ENCODE peak calls at places on chromosomes 11 and 22, in seven cellular contexts. One of them, this sample, is unnamed.

GRCh38 chr22:35308480-35308945 is 8.8 kb downstream of the TOM1 start:
- DNase-seq in osteocyte: no peak
- DNase-seq in GM23338: no peak
- DNase-seq in cardiac fibroblast: no peak
- DNase-seq in dermis blood vessel endothelial cell: no peak
- DNase-seq in stimulated activated CD4-positive, alpha-beta T cell treated with anti-CD3 and anti-CD28 coated beads, Interleukin-1b, Interleukin-23, amount 100 ng/mL, for 1 hour: no peak
- DNase-seq in Calu3: no peak
- DNase-seq in this sample: no peak

GRCh38 chr22:17303840-17304779 is 65.2 kb upstream of the CECR2 start:
- DNase-seq in stimulated activated CD4-positive, alpha-beta T cell treated with anti-CD3 and anti-CD28 coated beads, Interleukin-1b, Interleukin-23, amount 100 ng/mL, for 1 hour: peak; percentile 4
- DNase-seq in dermis blood vessel endothelial cell: no peak
- DNase-seq in cardiac fibroblast: no peak
- DNase-seq in Calu3: no peak
- DNase-seq in osteocyte: no peak
- DNase-seq in GM23338: no peak
- DNase-seq in this sample: peak; percentile 20

GRCh38 chr11:11946180-11946579 is 62.2 kb downstream of the DKK3 start:
- DNase-seq in Calu3: no peak
- DNase-seq in dermis blood vessel endothelial cell: no peak
- DNase-seq in stimulated activated CD4-positive, alpha-beta T cell treated with anti-CD3 and anti-CD28 coated beads, Interleukin-1b, Interleukin-23, amount 100 ng/mL, for 1 hour: no peak
- DNase-seq in GM23338: no peak
- DNase-seq in cardiac fibroblast: peak; percentile 57
- DNase-seq in osteocyte: no peak
- DNase-seq in this sample: no peak

GRCh38 chr11:14463623-14464022 is 36.0 kb downstream of the COPB1 start:
- DNase-seq in osteocyte: no peak
- DNase-seq in cardiac fibroblast: no peak
- DNase-seq in Calu3: no peak
- DNase-seq in stimulated activated CD4-positive, alpha-beta T cell treated with anti-CD3 and anti-CD28 coated beads, Interleukin-1b, Interleukin-23, amount 100 ng/mL, for 1 hour: no peak
- DNase-seq in dermis blood vessel endothelial cell: no peak
- DNase-seq in GM23338: no peak
- DNase-seq in this sample: no peak

GRCh38 chr11:48341466-48341865 is 16.7 kb downstream of the OR4C3 start:
- DNase-seq in Calu3: no peak
- DNase-seq in stimulated activated CD4-positive, alpha-beta T cell treated with anti-CD3 and anti-CD28 coated beads, Interleukin-1b, Interleukin-23, amount 100 ng/mL, for 1 hour: no peak
- DNase-seq in cardiac fibroblast: no peak
- DNase-seq in osteocyte: no peak
- DNase-seq in GM23338: no peak
- DNase-seq in dermis blood vessel endothelial cell: no peak
- DNase-seq in this sample: no peak

GRCh38 chr11:88535916-88536547 is 198.5 kb upstream of the CTSC start:
- DNase-seq in cardiac fibroblast: peak; percentile 96
- DNase-seq in stimulated activated CD4-positive, alpha-beta T cell treated with anti-CD3 and anti-CD28 coated beads, Interleukin-1b, Interleukin-23, amount 100 ng/mL, for 1 hour: no peak
- DNase-seq in Calu3: no peak
- DNase-seq in GM23338: no peak
- DNase-seq in osteocyte: no peak
- DNase-seq in dermis blood vessel endothelial cell: peak; percentile 92
- DNase-seq in this sample: no peak

GRCh38 chr11:116703421-116703820 is 69.4 kb downstream of the BUD13 start:
- DNase-seq in cardiac fibroblast: no peak
- DNase-seq in Calu3: no peak
- DNase-seq in GM23338: peak; percentile 83
- DNase-seq in osteocyte: no peak
- DNase-seq in dermis blood vessel endothelial cell: no peak
- DNase-seq in stimulated activated CD4-positive, alpha-beta T cell treated with anti-CD3 and anti-CD28 coated beads, Interleukin-1b, Interleukin-23, amount 100 ng/mL, for 1 hour: no peak
- DNase-seq in this sample: peak; percentile 66

GRCh38 chr11:19674420-19674819 is 38.2 kb upstream of the NAV2 start:
- DNase-seq in stimulated activated CD4-positive, alpha-beta T cell treated with anti-CD3 and anti-CD28 coated beads, Interleukin-1b, Interleukin-23, amount 100 ng/mL, for 1 hour: no peak
- DNase-seq in GM23338: peak; percentile 31
- DNase-seq in cardiac fibroblast: no peak
- DNase-seq in dermis blood vessel endothelial cell: no peak
- DNase-seq in osteocyte: no peak
- DNase-seq in Calu3: no peak
- DNase-seq in this sample: no peak

GRCh38 chr11:46322759-46323158 is 24.5 kb upstream of the DGKZ start:
- DNase-seq in cardiac fibroblast: peak; percentile 56
- DNase-seq in dermis blood vessel endothelial cell: no peak
- DNase-seq in Calu3: no peak
- DNase-seq in GM23338: peak; percentile 85
- DNase-seq in stimulated activated CD4-positive, alpha-beta T cell treated with anti-CD3 and anti-CD28 coated beads, Interleukin-1b, Interleukin-23, amount 100 ng/mL, for 1 hour: no peak
- DNase-seq in osteocyte: no peak
- DNase-seq in this sample: peak; percentile 22

GRCh38 chr11:17352925-17353227 is 1.3 kb downstream of the NCR3LG1 start:
- DNase-seq in GM23338: peak; percentile 43
- DNase-seq in dermis blood vessel endothelial cell: peak; percentile 49
- DNase-seq in stimulated activated CD4-positive, alpha-beta T cell treated with anti-CD3 and anti-CD28 coated beads, Interleukin-1b, Interleukin-23, amount 100 ng/mL, for 1 hour: no peak
- DNase-seq in Calu3: peak; percentile 37
- DNase-seq in cardiac fibroblast: peak; percentile 59
- DNase-seq in osteocyte: no peak
- DNase-seq in this sample: peak; percentile 50

GRCh38 chr11:12706531-12707499 is 32.6 kb downstream of the TEAD1 start:
- DNase-seq in cardiac fibroblast: peak; percentile 59
- DNase-seq in dermis blood vessel endothelial cell: peak; percentile 55
- DNase-seq in GM23338: no peak
- DNase-seq in osteocyte: no peak
- DNase-seq in stimulated activated CD4-positive, alpha-beta T cell treated with anti-CD3 and anti-CD28 coated beads, Interleukin-1b, Interleukin-23, amount 100 ng/mL, for 1 hour: no peak
- DNase-seq in Calu3: no peak
- DNase-seq in this sample: peak; percentile 74

GRCh38 chr11:36389811-36390210 is 93.7 kb downstream of the PRR5L start:
- DNase-seq in GM23338: no peak
- DNase-seq in Calu3: no peak
- DNase-seq in cardiac fibroblast: no peak
- DNase-seq in dermis blood vessel endothelial cell: no peak
- DNase-seq in stimulated activated CD4-positive, alpha-beta T cell treated with anti-CD3 and anti-CD28 coated beads, Interleukin-1b, Interleukin-23, amount 100 ng/mL, for 1 hour: no peak
- DNase-seq in osteocyte: no peak
- DNase-seq in this sample: no peak

GRCh38 chr11:45847908-45848316 is 637 bp downstream of the CRY2 start:
- DNase-seq in stimulated activated CD4-positive, alpha-beta T cell treated with anti-CD3 and anti-CD28 coated beads, Interleukin-1b, Interleukin-23, amount 100 ng/mL, for 1 hour: no peak
- DNase-seq in dermis blood vessel endothelial cell: peak; percentile 79
- DNase-seq in cardiac fibroblast: peak; percentile 62
- DNase-seq in Calu3: peak; percentile 38
- DNase-seq in osteocyte: no peak
- DNase-seq in GM23338: peak; percentile 85
- DNase-seq in this sample: peak; percentile 55

GRCh38 chr11:92050305-92050704 is 174.3 kb upstream of the FAT3 start:
- DNase-seq in osteocyte: no peak
- DNase-seq in stimulated activated CD4-positive, alpha-beta T cell treated with anti-CD3 and anti-CD28 coated beads, Interleukin-1b, Interleukin-23, amount 100 ng/mL, for 1 hour: no peak
- DNase-seq in GM23338: no peak
- DNase-seq in cardiac fibroblast: no peak
- DNase-seq in Calu3: no peak
- DNase-seq in dermis blood vessel endothelial cell: no peak
- DNase-seq in this sample: no peak

GRCh38 chr11:44304091-44305084 is 5.6 kb downstream of the ALX4 start:
- DNase-seq in dermis blood vessel endothelial cell: peak; percentile 24
- DNase-seq in stimulated activated CD4-positive, alpha-beta T cell treated with anti-CD3 and anti-CD28 coated beads, Interleukin-1b, Interleukin-23, amount 100 ng/mL, for 1 hour: no peak
- DNase-seq in GM23338: peak; percentile 73
- DNase-seq in osteocyte: no peak
- DNase-seq in cardiac fibroblast: no peak
- DNase-seq in Calu3: no peak
- DNase-seq in this sample: peak; percentile 57

GRCh38 chr11:6559375-6559774 is 44.0 kb downstream of the RRP8 start:
- DNase-seq in dermis blood vessel endothelial cell: no peak
- DNase-seq in osteocyte: no peak
- DNase-seq in Calu3: no peak
- DNase-seq in GM23338: no peak
- DNase-seq in stimulated activated CD4-positive, alpha-beta T cell treated with anti-CD3 and anti-CD28 coated beads, Interleukin-1b, Interleukin-23, amount 100 ng/mL, for 1 hour: no peak
- DNase-seq in cardiac fibroblast: no peak
- DNase-seq in this sample: no peak

GRCh38 chr11:70861534-70861933 is 390.8 kb downstream of the SHANK2 start:
- DNase-seq in osteocyte: no peak
- DNase-seq in Calu3: no peak
- DNase-seq in GM23338: no peak
- DNase-seq in stimulated activated CD4-positive, alpha-beta T cell treated with anti-CD3 and anti-CD28 coated beads, Interleukin-1b, Interleukin-23, amount 100 ng/mL, for 1 hour: no peak
- DNase-seq in dermis blood vessel endothelial cell: no peak
- DNase-seq in cardiac fibroblast: no peak
- DNase-seq in this sample: no peak

GRCh38 chr22:28810839-28811491 is 10.6 kb upstream of the XBP1 start:
- DNase-seq in stimulated activated CD4-positive, alpha-beta T cell treated with anti-CD3 and anti-CD28 coated beads, Interleukin-1b, Interleukin-23, amount 100 ng/mL, for 1 hour: no peak
- DNase-seq in cardiac fibroblast: no peak
- DNase-seq in GM23338: no peak
- DNase-seq in osteocyte: no peak
- DNase-seq in Calu3: no peak
- DNase-seq in dermis blood vessel endothelial cell: peak; percentile 87
- DNase-seq in this sample: peak; percentile 25

GRCh38 chr11:26227311-26227710 is 104.6 kb upstream of the ANO3 start:
- DNase-seq in cardiac fibroblast: peak; percentile 96
- DNase-seq in osteocyte: no peak
- DNase-seq in stimulated activated CD4-positive, alpha-beta T cell treated with anti-CD3 and anti-CD28 coated beads, Interleukin-1b, Interleukin-23, amount 100 ng/mL, for 1 hour: no peak
- DNase-seq in dermis blood vessel endothelial cell: peak; percentile 82
- DNase-seq in GM23338: peak; percentile 22
- DNase-seq in Calu3: peak; percentile 7
- DNase-seq in this sample: peak; percentile 10

GRCh38 chr11:33257160-33257896 is at the start of gene HIPK3:
- DNase-seq in Calu3: peak; percentile 91
- DNase-seq in osteocyte: peak; percentile 96
- DNase-seq in dermis blood vessel endothelial cell: peak; percentile 83
- DNase-seq in GM23338: peak; percentile 88
- DNase-seq in stimulated activated CD4-positive, alpha-beta T cell treated with anti-CD3 and anti-CD28 coated beads, Interleukin-1b, Interleukin-23, amount 100 ng/mL, for 1 hour: peak; percentile 26
- DNase-seq in cardiac fibroblast: peak; percentile 72
- DNase-seq in this sample: peak; percentile 85

GRCh38 chr11:69910519-69911309 is 91.5 kb upstream of the FGF3 start:
- DNase-seq in Calu3: no peak
- DNase-seq in dermis blood vessel endothelial cell: no peak
- DNase-seq in GM23338: no peak
- DNase-seq in osteocyte: no peak
- DNase-seq in cardiac fibroblast: no peak
- DNase-seq in stimulated activated CD4-positive, alpha-beta T cell treated with anti-CD3 and anti-CD28 coated beads, Interleukin-1b, Interleukin-23, amount 100 ng/mL, for 1 hour: no peak
- DNase-seq in this sample: no peak

GRCh38 chr11:41720761-41721160 is 261.3 kb upstream of the LRRC4C start:
- DNase-seq in GM23338: no peak
- DNase-seq in stimulated activated CD4-positive, alpha-beta T cell treated with anti-CD3 and anti-CD28 coated beads, Interleukin-1b, Interleukin-23, amount 100 ng/mL, for 1 hour: no peak
- DNase-seq in Calu3: no peak
- DNase-seq in osteocyte: no peak
- DNase-seq in dermis blood vessel endothelial cell: no peak
- DNase-seq in cardiac fibroblast: no peak
- DNase-seq in this sample: peak; percentile 41

GRCh38 chr22:35705141-35705540 is 12.5 kb upstream of the APOL5 start:
- DNase-seq in cardiac fibroblast: peak; percentile 88
- DNase-seq in dermis blood vessel endothelial cell: peak; percentile 63
- DNase-seq in stimulated activated CD4-positive, alpha-beta T cell treated with anti-CD3 and anti-CD28 coated beads, Interleukin-1b, Interleukin-23, amount 100 ng/mL, for 1 hour: no peak
- DNase-seq in GM23338: no peak
- DNase-seq in Calu3: no peak
- DNase-seq in osteocyte: no peak
- DNase-seq in this sample: no peak

GRCh38 chr11:8826145-8826786 is 84.7 kb upstream of the AKIP1 start:
- DNase-seq in Calu3: no peak
- DNase-seq in cardiac fibroblast: peak; percentile 79
- DNase-seq in dermis blood vessel endothelial cell: peak; percentile 52
- DNase-seq in osteocyte: no peak
- DNase-seq in stimulated activated CD4-positive, alpha-beta T cell treated with anti-CD3 and anti-CD28 coated beads, Interleukin-1b, Interleukin-23, amount 100 ng/mL, for 1 hour: no peak
- DNase-seq in GM23338: peak; percentile 83
- DNase-seq in this sample: no peak

GRCh38 chr11:16902182-16902581 is 112.0 kb downstream of the PLEKHA7 start:
- DNase-seq in stimulated activated CD4-positive, alpha-beta T cell treated with anti-CD3 and anti-CD28 coated beads, Interleukin-1b, Interleukin-23, amount 100 ng/mL, for 1 hour: no peak
- DNase-seq in osteocyte: no peak
- DNase-seq in Calu3: no peak
- DNase-seq in cardiac fibroblast: peak; percentile 41
- DNase-seq in dermis blood vessel endothelial cell: peak; percentile 52
- DNase-seq in GM23338: no peak
- DNase-seq in this sample: no peak

GRCh38 chr11:32705309-32706033 is 89.0 kb downstream of the CCDC73 start:
- DNase-seq in cardiac fibroblast: no peak
- DNase-seq in stimulated activated CD4-positive, alpha-beta T cell treated with anti-CD3 and anti-CD28 coated beads, Interleukin-1b, Interleukin-23, amount 100 ng/mL, for 1 hour: no peak
- DNase-seq in GM23338: no peak
- DNase-seq in dermis blood vessel endothelial cell: no peak
- DNase-seq in osteocyte: no peak
- DNase-seq in Calu3: no peak
- DNase-seq in this sample: no peak

GRCh38 chr22:27241430-27242110 is 560.0 kb downstream of the MN1 start:
- DNase-seq in dermis blood vessel endothelial cell: peak; percentile 40
- DNase-seq in cardiac fibroblast: no peak
- DNase-seq in osteocyte: peak; percentile 89
- DNase-seq in GM23338: no peak
- DNase-seq in stimulated activated CD4-positive, alpha-beta T cell treated with anti-CD3 and anti-CD28 coated beads, Interleukin-1b, Interleukin-23, amount 100 ng/mL, for 1 hour: no peak
- DNase-seq in Calu3: peak; percentile 14
- DNase-seq in this sample: no peak

GRCh38 chr11:122170815-122171475 is 54.9 kb upstream of the BLID start:
- DNase-seq in cardiac fibroblast: peak; percentile 90
- DNase-seq in Calu3: no peak
- DNase-seq in GM23338: no peak
- DNase-seq in osteocyte: no peak
- DNase-seq in dermis blood vessel endothelial cell: peak; percentile 43
- DNase-seq in stimulated activated CD4-positive, alpha-beta T cell treated with anti-CD3 and anti-CD28 coated beads, Interleukin-1b, Interleukin-23, amount 100 ng/mL, for 1 hour: no peak
- DNase-seq in this sample: no peak

GRCh38 chr11:107116358-107116757 is 98.1 kb upstream of the GUCY1A2 start:
- DNase-seq in dermis blood vessel endothelial cell: no peak
- DNase-seq in cardiac fibroblast: no peak
- DNase-seq in GM23338: no peak
- DNase-seq in stimulated activated CD4-positive, alpha-beta T cell treated with anti-CD3 and anti-CD28 coated beads, Interleukin-1b, Interleukin-23, amount 100 ng/mL, for 1 hour: no peak
- DNase-seq in Calu3: no peak
- DNase-seq in osteocyte: no peak
- DNase-seq in this sample: no peak

GRCh38 chr22:36879775-36880174 is 19.0 kb downstream of the NCF4 start:
- DNase-seq in stimulated activated CD4-positive, alpha-beta T cell treated with anti-CD3 and anti-CD28 coated beads, Interleukin-1b, Interleukin-23, amount 100 ng/mL, for 1 hour: no peak
- DNase-seq in cardiac fibroblast: no peak
- DNase-seq in dermis blood vessel endothelial cell: peak; percentile 71
- DNase-seq in osteocyte: no peak
- DNase-seq in Calu3: no peak
- DNase-seq in GM23338: no peak
- DNase-seq in this sample: no peak

GRCh38 chr11:29135504-29135903 is 881.3 kb downstream of the KCNA4 start:
- DNase-seq in dermis blood vessel endothelial cell: no peak
- DNase-seq in stimulated activated CD4-positive, alpha-beta T cell treated with anti-CD3 and anti-CD28 coated beads, Interleukin-1b, Interleukin-23, amount 100 ng/mL, for 1 hour: no peak
- DNase-seq in cardiac fibroblast: peak; percentile 61
- DNase-seq in osteocyte: no peak
- DNase-seq in GM23338: no peak
- DNase-seq in Calu3: no peak
- DNase-seq in this sample: no peak

GRCh38 chr22:31874821-31875220 is 69.5 kb upstream of the YWHAH start:
- DNase-seq in dermis blood vessel endothelial cell: no peak
- DNase-seq in GM23338: no peak
- DNase-seq in Calu3: no peak
- DNase-seq in stimulated activated CD4-positive, alpha-beta T cell treated with anti-CD3 and anti-CD28 coated beads, Interleukin-1b, Interleukin-23, amount 100 ng/mL, for 1 hour: no peak
- DNase-seq in cardiac fibroblast: no peak
- DNase-seq in osteocyte: no peak
- DNase-seq in this sample: no peak

GRCh38 chr11:132648841-132649240 is 883.5 kb downstream of the OPCML start:
- DNase-seq in Calu3: no peak
- DNase-seq in cardiac fibroblast: no peak
- DNase-seq in osteocyte: no peak
- DNase-seq in dermis blood vessel endothelial cell: no peak
- DNase-seq in GM23338: no peak
- DNase-seq in stimulated activated CD4-positive, alpha-beta T cell treated with anti-CD3 and anti-CD28 coated beads, Interleukin-1b, Interleukin-23, amount 100 ng/mL, for 1 hour: no peak
- DNase-seq in this sample: no peak

GRCh38 chr11:33478111-33478573 is 221.0 kb downstream of the HIPK3 start:
- DNase-seq in Calu3: no peak
- DNase-seq in cardiac fibroblast: no peak
- DNase-seq in dermis blood vessel endothelial cell: no peak
- DNase-seq in GM23338: peak; percentile 27
- DNase-seq in osteocyte: no peak
- DNase-seq in stimulated activated CD4-positive, alpha-beta T cell treated with anti-CD3 and anti-CD28 coated beads, Interleukin-1b, Interleukin-23, amount 100 ng/mL, for 1 hour: no peak
- DNase-seq in this sample: peak; percentile 58

GRCh38 chr11:7657306-7658025 is 15.8 kb downstream of the CYB5R2 start:
- DNase-seq in cardiac fibroblast: peak; percentile 76
- DNase-seq in GM23338: peak; percentile 90
- DNase-seq in stimulated activated CD4-positive, alpha-beta T cell treated with anti-CD3 and anti-CD28 coated beads, Interleukin-1b, Interleukin-23, amount 100 ng/mL, for 1 hour: no peak
- DNase-seq in Calu3: peak; percentile 64
- DNase-seq in dermis blood vessel endothelial cell: peak; percentile 89
- DNase-seq in osteocyte: peak; percentile 65
- DNase-seq in this sample: peak; percentile 76

GRCh38 chr11:62694455-62695167 is 5.3 kb upstream of the LRRN4CL start:
- DNase-seq in dermis blood vessel endothelial cell: peak; percentile 94
- DNase-seq in Calu3: peak; percentile 73
- DNase-seq in osteocyte: no peak
- DNase-seq in stimulated activated CD4-positive, alpha-beta T cell treated with anti-CD3 and anti-CD28 coated beads, Interleukin-1b, Interleukin-23, amount 100 ng/mL, for 1 hour: peak; percentile 54
- DNase-seq in cardiac fibroblast: peak; percentile 91
- DNase-seq in GM23338: peak; percentile 94
- DNase-seq in this sample: peak; percentile 86

GRCh38 chr11:28339488-28339887 is 231.3 kb downstream of the METTL15 start:
- DNase-seq in GM23338: no peak
- DNase-seq in cardiac fibroblast: no peak
- DNase-seq in dermis blood vessel endothelial cell: no peak
- DNase-seq in osteocyte: no peak
- DNase-seq in stimulated activated CD4-positive, alpha-beta T cell treated with anti-CD3 and anti-CD28 coated beads, Interleukin-1b, Interleukin-23, amount 100 ng/mL, for 1 hour: no peak
- DNase-seq in Calu3: no peak
- DNase-seq in this sample: no peak

GRCh38 chr22:24550028-24550901 is 4.7 kb downstream of the GUCD1 start:
- DNase-seq in GM23338: no peak
- DNase-seq in osteocyte: no peak
- DNase-seq in dermis blood vessel endothelial cell: no peak
- DNase-seq in cardiac fibroblast: no peak
- DNase-seq in Calu3: peak; percentile 70
- DNase-seq in stimulated activated CD4-positive, alpha-beta T cell treated with anti-CD3 and anti-CD28 coated beads, Interleukin-1b, Interleukin-23, amount 100 ng/mL, for 1 hour: no peak
- DNase-seq in this sample: no peak

This sample was measured in NCI-H82.